ENCODE peak calls at places on chromosome 7, in eight cellular contexts. U is suprapubic skin, Z is vagina, Y is Panc1, L is HCT116, I is spleen, B is upper lobe of left lung, N is sigmoid colon. W is an unnamed sample.

GRCh38 chr7:39433550-39433949 is 132.7 kb upstream of the YAE1 start:
- DNase-seq in U (no peak), Z (no peak), Y (no peak), L (no peak), I (no peak), B (no peak), N (no peak), W (no peak)

GRCh38 chr7:34759477-34760125 is 101.6 kb downstream of the NPSR1 start:
- DNase-seq in U (no peak), Z (no peak), Y (peak), L (peak), I (no peak), B (no peak), N (no peak), W (no peak)

GRCh38 chr7:131692131-131692960 is 135.9 kb upstream of the PODXL start:
- DNase-seq in U (no peak), Z (no peak), Y (peak), L (peak), I (no peak), B (peak), N (no peak), W (peak)

GRCh38 chr7:107194051-107194450 is 25.2 kb downstream of the HBP1 start:
- DNase-seq in U (no peak), Z (no peak), Y (no peak), L (no peak), I (no peak), B (no peak), N (no peak), W (no peak)

GRCh38 chr7:47661051-47661714 is 79.3 kb upstream of the TNS3 start:
- DNase-seq in U (no peak), Z (no peak), Y (no peak), L (no peak), I (peak), B (no peak), N (no peak), W (no peak)

GRCh38 chr7:25770235-25770634 is 381.8 kb upstream of the NFE2L3 start:
- DNase-seq in U (no peak), Z (no peak), Y (no peak), L (no peak), I (no peak), B (no peak), N (no peak), W (peak)

GRCh38 chr7:112422842-112423496 is 27.3 kb upstream of the IFRD1 start:
- DNase-seq in U (peak), Z (no peak), Y (no peak), L (peak), I (peak), B (no peak), N (peak), W (peak)

GRCh38 chr7:140639366-140640053 is 1.1 kb downstream of the DENND2A start:
- DNase-seq in U (no peak), Z (no peak), Y (no peak), L (no peak), I (peak), B (no peak), N (peak), W (no peak)

GRCh38 chr7:39249635-39250034 is 271.9 kb downstream of the POU6F2 start:
- DNase-seq in U (no peak), Z (no peak), Y (no peak), L (no peak), I (no peak), B (no peak), N (no peak), W (no peak)

GRCh38 chr7:98399462-98399861 is 1.4 kb downstream of the BAIAP2L1 start:
- DNase-seq in U (no peak), Z (no peak), Y (no peak), L (no peak), I (no peak), B (no peak), N (no peak), W (no peak)

GRCh38 chr7:142319970-142320369 is 62.1 kb upstream of the PRSS58 start:
- DNase-seq in U (no peak), Z (no peak), Y (no peak), L (no peak), I (no peak), B (no peak), N (no peak), W (no peak)

GRCh38 chr7:45098983-45099839 is 10.4 kb upstream of the NACAD start:
- DNase-seq in U (peak), Z (no peak), Y (no peak), L (no peak), I (no peak), B (no peak), N (peak), W (no peak)
- TF ChIP-seq POLR2AphosphoS5 in U (no peak), Z (no peak), Y (no peak), L (no peak), I (no peak), B (no peak), N (no peak), W (no peak)

GRCh38 chr7:90194911-90195809 is 16.4 kb upstream of the STEAP2 start:
- DNase-seq in U (no peak), Z (no peak), Y (no peak), L (no peak), I (no peak), B (no peak), N (no peak), W (no peak)
- H3K4me3 ChIP-seq in U (no peak), Z (no peak), Y (no peak), L (no peak), I (no peak), B (no peak), N (no peak), W (no peak)

DNA sequence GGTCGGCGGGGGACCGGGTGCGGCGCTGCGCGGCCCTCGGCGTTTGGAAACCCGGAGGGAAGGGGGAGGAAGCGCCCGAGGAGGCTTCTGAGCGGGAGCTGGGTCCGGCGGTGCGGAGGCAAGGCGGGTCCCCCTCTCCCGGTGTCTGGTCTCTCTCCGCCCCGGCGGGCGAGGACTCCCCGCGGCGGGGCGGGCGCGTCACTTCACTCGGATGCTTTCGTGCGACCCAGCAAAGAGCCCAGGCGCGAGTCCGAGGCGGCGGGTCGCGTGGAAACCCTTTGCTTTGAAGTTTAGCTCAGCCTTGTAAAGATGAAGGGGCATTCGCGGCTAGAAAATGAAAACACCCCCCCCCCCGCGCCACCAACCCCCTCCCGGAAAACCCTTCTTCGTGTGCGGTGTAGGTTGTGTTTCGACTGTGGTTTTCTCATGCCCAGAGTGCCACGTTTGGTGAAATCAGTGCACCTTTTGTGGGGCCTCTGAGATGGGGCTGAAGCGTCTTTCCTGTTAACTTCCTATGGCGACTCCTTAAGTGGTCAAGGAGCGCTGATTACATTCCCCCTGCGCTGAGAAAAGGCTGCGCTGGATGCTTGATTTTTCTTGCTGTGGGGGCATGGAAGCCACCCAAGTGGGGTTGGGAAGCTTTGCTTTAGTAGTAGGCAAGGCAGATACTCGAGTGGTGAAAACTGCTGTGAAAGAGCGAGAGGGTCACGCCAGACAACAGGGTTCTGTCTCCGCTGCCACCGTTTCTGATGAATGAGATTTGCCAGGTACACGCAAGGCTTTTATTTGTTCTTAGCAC is 874 bp downstream of the GNAI1 start:
- DNase-seq in U (peak), Z (no peak), Y (no peak), L (no peak), I (no peak), B (peak), N (no peak), W (no peak)
- TF ChIP-seq CTCF in U (no peak), Z (no peak), Y (no peak), L (no peak), I (no peak), B (no peak), N (no peak), W (no peak)

GRCh38 chr7:120988591-120989299 is at the start of gene CPED1:
- DNase-seq in U (peak), Z (no peak), Y (no peak), L (no peak), I (peak), B (peak), N (peak), W (peak)
- TF ChIP-seq POLR2AphosphoS5 in U (peak), Z (peak), Y (no peak), L (no peak), I (peak), B (peak), N (peak), W (peak)

DNA sequence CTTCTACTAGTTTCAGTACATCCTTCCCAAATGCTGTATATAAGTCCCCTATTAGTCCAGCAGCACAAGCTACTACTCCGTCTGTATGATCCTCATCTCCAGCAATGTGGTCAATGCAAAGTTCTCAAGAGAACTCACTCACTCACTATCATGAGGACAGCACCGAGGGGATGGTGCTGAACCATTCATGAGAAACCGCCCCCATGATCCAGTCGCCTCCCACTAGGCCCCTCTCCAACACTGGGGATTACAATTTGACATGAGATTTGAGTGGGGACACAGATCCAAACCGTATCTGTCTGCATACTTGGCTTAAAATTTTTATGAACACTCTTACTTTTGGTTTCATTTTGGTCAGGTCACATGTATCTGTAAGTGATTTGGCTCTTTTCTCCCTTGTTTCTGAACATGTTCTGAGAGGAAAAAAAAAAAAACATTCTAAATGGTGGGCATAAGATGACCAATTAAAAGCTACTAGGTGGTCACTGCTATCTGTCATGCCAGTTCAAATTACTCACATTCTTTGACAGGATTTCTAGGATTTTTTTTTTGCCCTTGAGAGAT is 60.1 kb downstream of the ZNF783 start:
- DNase-seq in U (no peak), Z (no peak), Y (no peak), L (no peak), I (no peak), B (no peak), N (no peak), W (no peak)
- H3K4me3 ChIP-seq in U (peak), Z (no peak), Y (peak), L (no peak), I (peak), B (peak), N (no peak), W (no peak)